ENCODE peak calls at places on chromosomes 4 and X, in four cellular contexts. M is fibroblast of pulmonary artery, V is IMR-90, E is breast epithelium. U is an unnamed sample.

GRCh38 chr4:23966720-23967119 is 76.9 kb upstream of the PPARGC1A start:
- DNase-seq in E (no peak), M (peak; percentile 4), V (no peak), U (no peak)

GRCh38 chr4:14218641-14219040 is 591.1 kb upstream of the BOD1L1 start:
- DNase-seq in E (no peak), M (no peak), V (no peak), U (no peak)

GRCh38 chr4:56026596-56026995 is 77.9 kb downstream of the CEP135 start:
- DNase-seq in E (no peak), V (peak; percentile 53), M (peak; percentile 24), U (peak; percentile 29)

GRCh38 chr4:158496030-158496741 is 25.5 kb upstream of the RXFP1 start:
- DNase-seq in M (peak; percentile 28), E (no peak), V (no peak), U (no peak)

GRCh38 chrX:102787283-102787682 is 66.7 kb downstream of the GPRASP3 start:
- DNase-seq in V (no peak), E (no peak), M (no peak), U (no peak)

GRCh38 chr4:126209117-126209516 is 894.4 kb downstream of the FAT4 start:
- DNase-seq in E (no peak), V (peak; percentile 58), M (no peak), U (no peak)

GRCh38 chr4:170716868-170717267 is 627.1 kb upstream of the AADAT start:
- DNase-seq in E (no peak), M (peak; percentile 4), V (no peak), U (no peak)

GRCh38 chrX:112832481-112833095 is 8.0 kb downstream of the AMOT start:
- DNase-seq in E (no peak), M (no peak), V (peak; percentile 7), U (no peak)

GRCh38 chr4:157763490-157763889 is 409.3 kb downstream of the GASK1B start:
- DNase-seq in V (no peak), E (no peak), M (no peak), U (no peak)

GRCh38 chr4:128287159-128287870 is at the start of gene PGRMC2:
- DNase-seq in E (peak; percentile 53), M (peak; percentile 35), V (peak; percentile 37), U (peak; percentile 51)

GRCh38 chr4:11073621-11074051 is 355.1 kb downstream of the HS3ST1 start:
- DNase-seq in M (peak; percentile 95), E (no peak), V (no peak), U (no peak)

GRCh38 chr4:3442959-3443749 is 1.4 kb downstream of the HGFAC start:
- DNase-seq in V (no peak), M (peak; percentile 30), E (no peak), U (peak; percentile 32)

GRCh38 chrX:34509394-34509793 is 147.7 kb downstream of the TMEM47 start:
- DNase-seq in V (no peak), M (no peak), E (no peak), U (no peak)

GRCh38 chr4:75834772-75835154 is 67.5 kb downstream of the PPEF2 start:
- DNase-seq in V (no peak), E (no peak), M (peak; percentile 56), U (no peak)

GRCh38 chrX:54798137-54798536 is at the start of gene ITIH6:
- DNase-seq in V (no peak), M (no peak), E (no peak), U (peak; percentile 10)

GRCh38 chrX:111010151-111010550 is 85.8 kb upstream of the PAK3 start:
- DNase-seq in E (no peak), V (no peak), M (no peak), U (no peak)

GRCh38 chr4:138815811-138816210 is 199.8 kb upstream of the NOCT start:
- DNase-seq in V (no peak), M (no peak), E (no peak), U (no peak)

GRCh38 chrX:68757331-68757730 is 71.5 kb upstream of the EFNB1 start:
- DNase-seq in M (no peak), E (no peak), V (no peak), U (no peak)

GRCh38 chrX:147912093-147912801 is 528 bp downstream of the FMR1 start:
- DNase-seq in E (peak; percentile 49), V (peak; percentile 31), M (peak; percentile 41), U (peak; percentile 60)

GRCh38 chr4:139014391-139015268 is 951 bp upstream of the NOCT start:
- DNase-seq in E (no peak), M (peak; percentile 97), V (peak; percentile 94), U (peak; percentile 96)

GRCh38 chr4:53859305-53859704 is 205.1 kb downstream of the CHIC2 start:
- DNase-seq in M (no peak), E (no peak), V (no peak), U (no peak)